ENCODE peak calls at places on chromosomes 11 and 22, in seven cellular contexts. One of them, this sample, is unnamed.

GRCh38 chr11:103530257-103530656 is 421.0 kb downstream of the DYNC2H1 start:
- DNase-seq in activated CD8-positive, alpha-beta memory T cell treated with anti-CD3 and anti-CD28 coated beads for 48 hours: no peak
- DNase-seq in stimulated activated CD8-positive, alpha-beta memory T cell treated with anti-CD3 and anti-CD28 coated beads, Interleukin-7, amount 100 ng/mL, for 24 hours: no peak
- DNase-seq in GM19239: no peak
- DNase-seq in CD8-positive, alpha-beta memory T cell: no peak
- DNase-seq in uterus: no peak
- DNase-seq in stimulated activated CD4-positive, alpha-beta T cell treated with anti-CD3 and anti-CD28 coated beads, Interleukin-1b, Interleukin-23, amount 100 ng/mL, for 24 hours: no peak
- DNase-seq in this sample: no peak

GRCh38 chr11:50412832-50413231 is 380.2 kb downstream of the OR4C45 start:
- DNase-seq in uterus: no peak
- DNase-seq in GM19239: no peak
- DNase-seq in activated CD8-positive, alpha-beta memory T cell treated with anti-CD3 and anti-CD28 coated beads for 48 hours: no peak
- DNase-seq in stimulated activated CD4-positive, alpha-beta T cell treated with anti-CD3 and anti-CD28 coated beads, Interleukin-1b, Interleukin-23, amount 100 ng/mL, for 24 hours: no peak
- DNase-seq in stimulated activated CD8-positive, alpha-beta memory T cell treated with anti-CD3 and anti-CD28 coated beads, Interleukin-7, amount 100 ng/mL, for 24 hours: no peak
- DNase-seq in CD8-positive, alpha-beta memory T cell: no peak
- DNase-seq in this sample: no peak

GRCh38 chr11:10866893-10867331 is 9.1 kb upstream of the ZBED5 start:
- DNase-seq in uterus: no peak
- DNase-seq in GM19239: no peak
- DNase-seq in stimulated activated CD4-positive, alpha-beta T cell treated with anti-CD3 and anti-CD28 coated beads, Interleukin-1b, Interleukin-23, amount 100 ng/mL, for 24 hours: no peak
- DNase-seq in stimulated activated CD8-positive, alpha-beta memory T cell treated with anti-CD3 and anti-CD28 coated beads, Interleukin-7, amount 100 ng/mL, for 24 hours: no peak
- DNase-seq in activated CD8-positive, alpha-beta memory T cell treated with anti-CD3 and anti-CD28 coated beads for 48 hours: no peak
- DNase-seq in CD8-positive, alpha-beta memory T cell: no peak
- DNase-seq in this sample: no peak

GRCh38 chr11:84261707-84262106 is 975.5 kb upstream of the CCDC90B start:
- DNase-seq in stimulated activated CD4-positive, alpha-beta T cell treated with anti-CD3 and anti-CD28 coated beads, Interleukin-1b, Interleukin-23, amount 100 ng/mL, for 24 hours: no peak
- DNase-seq in uterus: no peak
- DNase-seq in CD8-positive, alpha-beta memory T cell: no peak
- DNase-seq in GM19239: no peak
- DNase-seq in activated CD8-positive, alpha-beta memory T cell treated with anti-CD3 and anti-CD28 coated beads for 48 hours: no peak
- DNase-seq in stimulated activated CD8-positive, alpha-beta memory T cell treated with anti-CD3 and anti-CD28 coated beads, Interleukin-7, amount 100 ng/mL, for 24 hours: no peak
- DNase-seq in this sample: no peak

GRCh38 chr11:31874631-31875191 is 63.6 kb upstream of the PAX6 start:
- DNase-seq in stimulated activated CD8-positive, alpha-beta memory T cell treated with anti-CD3 and anti-CD28 coated beads, Interleukin-7, amount 100 ng/mL, for 24 hours: no peak
- DNase-seq in uterus: no peak
- DNase-seq in stimulated activated CD4-positive, alpha-beta T cell treated with anti-CD3 and anti-CD28 coated beads, Interleukin-1b, Interleukin-23, amount 100 ng/mL, for 24 hours: no peak
- DNase-seq in activated CD8-positive, alpha-beta memory T cell treated with anti-CD3 and anti-CD28 coated beads for 48 hours: no peak
- DNase-seq in CD8-positive, alpha-beta memory T cell: no peak
- DNase-seq in GM19239: no peak
- DNase-seq in this sample: no peak

GRCh38 chr11:61627831-61628753 is 47.2 kb upstream of the SYT7 start:
- DNase-seq in stimulated activated CD8-positive, alpha-beta memory T cell treated with anti-CD3 and anti-CD28 coated beads, Interleukin-7, amount 100 ng/mL, for 24 hours: no peak
- DNase-seq in stimulated activated CD4-positive, alpha-beta T cell treated with anti-CD3 and anti-CD28 coated beads, Interleukin-1b, Interleukin-23, amount 100 ng/mL, for 24 hours: peak; percentile 8
- DNase-seq in GM19239: no peak
- DNase-seq in CD8-positive, alpha-beta memory T cell: no peak
- DNase-seq in uterus: peak; percentile 83
- DNase-seq in activated CD8-positive, alpha-beta memory T cell treated with anti-CD3 and anti-CD28 coated beads for 48 hours: peak; percentile 17
- DNase-seq in this sample: peak; percentile 83

GRCh38 chr11:72589802-72590761 is 84.1 kb downstream of the PDE2A start:
- DNase-seq in activated CD8-positive, alpha-beta memory T cell treated with anti-CD3 and anti-CD28 coated beads for 48 hours: no peak
- DNase-seq in uterus: no peak
- DNase-seq in CD8-positive, alpha-beta memory T cell: peak; percentile 37
- DNase-seq in stimulated activated CD8-positive, alpha-beta memory T cell treated with anti-CD3 and anti-CD28 coated beads, Interleukin-7, amount 100 ng/mL, for 24 hours: peak; percentile 12
- DNase-seq in stimulated activated CD4-positive, alpha-beta T cell treated with anti-CD3 and anti-CD28 coated beads, Interleukin-1b, Interleukin-23, amount 100 ng/mL, for 24 hours: no peak
- DNase-seq in GM19239: no peak
- DNase-seq in this sample: peak; percentile 44

GRCh38 chr11:77776455-77776854 is 44.1 kb downstream of the RSF1 start:
- DNase-seq in stimulated activated CD8-positive, alpha-beta memory T cell treated with anti-CD3 and anti-CD28 coated beads, Interleukin-7, amount 100 ng/mL, for 24 hours: no peak
- DNase-seq in stimulated activated CD4-positive, alpha-beta T cell treated with anti-CD3 and anti-CD28 coated beads, Interleukin-1b, Interleukin-23, amount 100 ng/mL, for 24 hours: no peak
- DNase-seq in uterus: no peak
- DNase-seq in activated CD8-positive, alpha-beta memory T cell treated with anti-CD3 and anti-CD28 coated beads for 48 hours: no peak
- DNase-seq in GM19239: no peak
- DNase-seq in CD8-positive, alpha-beta memory T cell: peak; percentile 6
- DNase-seq in this sample: no peak

GRCh38 chr11:100719362-100719761 is 32.3 kb downstream of the ARHGAP42 start:
- DNase-seq in activated CD8-positive, alpha-beta memory T cell treated with anti-CD3 and anti-CD28 coated beads for 48 hours: no peak
- DNase-seq in stimulated activated CD4-positive, alpha-beta T cell treated with anti-CD3 and anti-CD28 coated beads, Interleukin-1b, Interleukin-23, amount 100 ng/mL, for 24 hours: no peak
- DNase-seq in GM19239: no peak
- DNase-seq in uterus: no peak
- DNase-seq in CD8-positive, alpha-beta memory T cell: no peak
- DNase-seq in stimulated activated CD8-positive, alpha-beta memory T cell treated with anti-CD3 and anti-CD28 coated beads, Interleukin-7, amount 100 ng/mL, for 24 hours: no peak
- DNase-seq in this sample: no peak

GRCh38 chr11:74116719-74117118 is 54.1 kb downstream of the C2CD3 start:
- DNase-seq in GM19239: no peak
- DNase-seq in stimulated activated CD8-positive, alpha-beta memory T cell treated with anti-CD3 and anti-CD28 coated beads, Interleukin-7, amount 100 ng/mL, for 24 hours: no peak
- DNase-seq in stimulated activated CD4-positive, alpha-beta T cell treated with anti-CD3 and anti-CD28 coated beads, Interleukin-1b, Interleukin-23, amount 100 ng/mL, for 24 hours: no peak
- DNase-seq in activated CD8-positive, alpha-beta memory T cell treated with anti-CD3 and anti-CD28 coated beads for 48 hours: no peak
- DNase-seq in uterus: no peak
- DNase-seq in CD8-positive, alpha-beta memory T cell: no peak
- DNase-seq in this sample: no peak

GRCh38 chr11:10984250-10984649 is 126.4 kb upstream of the ZBED5 start:
- DNase-seq in GM19239: no peak
- DNase-seq in activated CD8-positive, alpha-beta memory T cell treated with anti-CD3 and anti-CD28 coated beads for 48 hours: no peak
- DNase-seq in stimulated activated CD4-positive, alpha-beta T cell treated with anti-CD3 and anti-CD28 coated beads, Interleukin-1b, Interleukin-23, amount 100 ng/mL, for 24 hours: no peak
- DNase-seq in CD8-positive, alpha-beta memory T cell: no peak
- DNase-seq in stimulated activated CD8-positive, alpha-beta memory T cell treated with anti-CD3 and anti-CD28 coated beads, Interleukin-7, amount 100 ng/mL, for 24 hours: no peak
- DNase-seq in uterus: no peak
- DNase-seq in this sample: no peak

GRCh38 chr22:26565889-26566288 is 24.0 kb downstream of the TPST2 start:
- DNase-seq in uterus: no peak
- DNase-seq in stimulated activated CD4-positive, alpha-beta T cell treated with anti-CD3 and anti-CD28 coated beads, Interleukin-1b, Interleukin-23, amount 100 ng/mL, for 24 hours: no peak
- DNase-seq in GM19239: no peak
- DNase-seq in stimulated activated CD8-positive, alpha-beta memory T cell treated with anti-CD3 and anti-CD28 coated beads, Interleukin-7, amount 100 ng/mL, for 24 hours: no peak
- DNase-seq in CD8-positive, alpha-beta memory T cell: no peak
- DNase-seq in activated CD8-positive, alpha-beta memory T cell treated with anti-CD3 and anti-CD28 coated beads for 48 hours: no peak
- DNase-seq in this sample: no peak

GRCh38 chr11:120153221-120153620 is 15.3 kb upstream of the TRIM29 start:
- DNase-seq in stimulated activated CD4-positive, alpha-beta T cell treated with anti-CD3 and anti-CD28 coated beads, Interleukin-1b, Interleukin-23, amount 100 ng/mL, for 24 hours: no peak
- DNase-seq in GM19239: no peak
- DNase-seq in uterus: no peak
- DNase-seq in CD8-positive, alpha-beta memory T cell: no peak
- DNase-seq in stimulated activated CD8-positive, alpha-beta memory T cell treated with anti-CD3 and anti-CD28 coated beads, Interleukin-7, amount 100 ng/mL, for 24 hours: no peak
- DNase-seq in activated CD8-positive, alpha-beta memory T cell treated with anti-CD3 and anti-CD28 coated beads for 48 hours: no peak
- DNase-seq in this sample: no peak

GRCh38 chr11:47992959-47993820 is 12.8 kb downstream of the PTPRJ start:
- DNase-seq in CD8-positive, alpha-beta memory T cell: no peak
- DNase-seq in stimulated activated CD4-positive, alpha-beta T cell treated with anti-CD3 and anti-CD28 coated beads, Interleukin-1b, Interleukin-23, amount 100 ng/mL, for 24 hours: no peak
- DNase-seq in stimulated activated CD8-positive, alpha-beta memory T cell treated with anti-CD3 and anti-CD28 coated beads, Interleukin-7, amount 100 ng/mL, for 24 hours: no peak
- DNase-seq in uterus: no peak
- DNase-seq in activated CD8-positive, alpha-beta memory T cell treated with anti-CD3 and anti-CD28 coated beads for 48 hours: no peak
- DNase-seq in GM19239: no peak
- DNase-seq in this sample: no peak

GRCh38 chr11:8127442-8127841 is 41.4 kb downstream of the RIC3 start:
- DNase-seq in stimulated activated CD8-positive, alpha-beta memory T cell treated with anti-CD3 and anti-CD28 coated beads, Interleukin-7, amount 100 ng/mL, for 24 hours: no peak
- DNase-seq in GM19239: no peak
- DNase-seq in CD8-positive, alpha-beta memory T cell: no peak
- DNase-seq in activated CD8-positive, alpha-beta memory T cell treated with anti-CD3 and anti-CD28 coated beads for 48 hours: no peak
- DNase-seq in uterus: no peak
- DNase-seq in stimulated activated CD4-positive, alpha-beta T cell treated with anti-CD3 and anti-CD28 coated beads, Interleukin-1b, Interleukin-23, amount 100 ng/mL, for 24 hours: no peak
- DNase-seq in this sample: no peak

GRCh38 chr11:112004389-112004788 is 20.8 kb upstream of the DLAT start:
- DNase-seq in uterus: no peak
- DNase-seq in activated CD8-positive, alpha-beta memory T cell treated with anti-CD3 and anti-CD28 coated beads for 48 hours: no peak
- DNase-seq in stimulated activated CD8-positive, alpha-beta memory T cell treated with anti-CD3 and anti-CD28 coated beads, Interleukin-7, amount 100 ng/mL, for 24 hours: no peak
- DNase-seq in stimulated activated CD4-positive, alpha-beta T cell treated with anti-CD3 and anti-CD28 coated beads, Interleukin-1b, Interleukin-23, amount 100 ng/mL, for 24 hours: no peak
- DNase-seq in CD8-positive, alpha-beta memory T cell: no peak
- DNase-seq in GM19239: peak; percentile 39
- DNase-seq in this sample: no peak

GRCh38 chr22:48779211-48779643 is 1048.4 kb downstream of the BRD1 start:
- DNase-seq in stimulated activated CD8-positive, alpha-beta memory T cell treated with anti-CD3 and anti-CD28 coated beads, Interleukin-7, amount 100 ng/mL, for 24 hours: no peak
- DNase-seq in uterus: no peak
- DNase-seq in CD8-positive, alpha-beta memory T cell: no peak
- DNase-seq in GM19239: no peak
- DNase-seq in stimulated activated CD4-positive, alpha-beta T cell treated with anti-CD3 and anti-CD28 coated beads, Interleukin-1b, Interleukin-23, amount 100 ng/mL, for 24 hours: no peak
- DNase-seq in activated CD8-positive, alpha-beta memory T cell treated with anti-CD3 and anti-CD28 coated beads for 48 hours: no peak
- DNase-seq in this sample: no peak

GRCh38 chr11:70203749-70204465 is 811 bp downstream of the FADD start:
- DNase-seq in stimulated activated CD4-positive, alpha-beta T cell treated with anti-CD3 and anti-CD28 coated beads, Interleukin-1b, Interleukin-23, amount 100 ng/mL, for 24 hours: peak; percentile 95
- DNase-seq in GM19239: no peak
- DNase-seq in activated CD8-positive, alpha-beta memory T cell treated with anti-CD3 and anti-CD28 coated beads for 48 hours: peak; percentile 42
- DNase-seq in stimulated activated CD8-positive, alpha-beta memory T cell treated with anti-CD3 and anti-CD28 coated beads, Interleukin-7, amount 100 ng/mL, for 24 hours: peak; percentile 78
- DNase-seq in uterus: peak; percentile 55
- DNase-seq in CD8-positive, alpha-beta memory T cell: peak; percentile 84
- DNase-seq in this sample: peak; percentile 62

GRCh38 chr22:22666307-22667091 is 22.1 kb downstream of the GGTLC2 start:
- DNase-seq in stimulated activated CD8-positive, alpha-beta memory T cell treated with anti-CD3 and anti-CD28 coated beads, Interleukin-7, amount 100 ng/mL, for 24 hours: no peak
- DNase-seq in CD8-positive, alpha-beta memory T cell: peak; percentile 14
- DNase-seq in stimulated activated CD4-positive, alpha-beta T cell treated with anti-CD3 and anti-CD28 coated beads, Interleukin-1b, Interleukin-23, amount 100 ng/mL, for 24 hours: no peak
- DNase-seq in activated CD8-positive, alpha-beta memory T cell treated with anti-CD3 and anti-CD28 coated beads for 48 hours: no peak
- DNase-seq in uterus: no peak
- DNase-seq in GM19239: no peak
- DNase-seq in this sample: no peak

GRCh38 chr11:128909438-128910125 is 18.4 kb downstream of the KCNJ5 start:
- DNase-seq in GM19239: no peak
- DNase-seq in uterus: no peak
- DNase-seq in activated CD8-positive, alpha-beta memory T cell treated with anti-CD3 and anti-CD28 coated beads for 48 hours: no peak
- DNase-seq in stimulated activated CD4-positive, alpha-beta T cell treated with anti-CD3 and anti-CD28 coated beads, Interleukin-1b, Interleukin-23, amount 100 ng/mL, for 24 hours: no peak
- DNase-seq in stimulated activated CD8-positive, alpha-beta memory T cell treated with anti-CD3 and anti-CD28 coated beads, Interleukin-7, amount 100 ng/mL, for 24 hours: no peak
- DNase-seq in CD8-positive, alpha-beta memory T cell: no peak
- DNase-seq in this sample: no peak

GRCh38 chr22:45632791-45633515 is 38.7 kb upstream of the ATXN10 start:
- DNase-seq in GM19239: no peak
- DNase-seq in activated CD8-positive, alpha-beta memory T cell treated with anti-CD3 and anti-CD28 coated beads for 48 hours: no peak
- DNase-seq in CD8-positive, alpha-beta memory T cell: no peak
- DNase-seq in stimulated activated CD4-positive, alpha-beta T cell treated with anti-CD3 and anti-CD28 coated beads, Interleukin-1b, Interleukin-23, amount 100 ng/mL, for 24 hours: no peak
- DNase-seq in uterus: no peak
- DNase-seq in stimulated activated CD8-positive, alpha-beta memory T cell treated with anti-CD3 and anti-CD28 coated beads, Interleukin-7, amount 100 ng/mL, for 24 hours: no peak
- DNase-seq in this sample: no peak